ENCODE peak calls at places on chromosomes 16 and 17, in five cellular contexts. Z, N, O, K and Q are unnamed samples.
A peak's percentile ranks its signal among the peaks of the same experiment; 100 is the strongest.

GRCh38 chr16:3099395-3099731 is 269 bp upstream of the ZSCAN10 start:
- DNase-seq in K (no peak), Z (no peak), O (no peak), N (no peak), Q (no peak)

GRCh38 chr17:68732301-68732749 is 131.2 kb upstream of the FAM20A start:
- DNase-seq in N (no peak), Z (no peak), K (no peak), O (no peak), Q (no peak)

GRCh38 chr17:68182940-68183551 is 64.8 kb upstream of the AMZ2 start:
- DNase-seq in O (peak; percentile 38), Z (no peak), K (no peak), N (no peak), Q (peak; percentile 78)

GRCh38 chr16:14194706-14195105 is 123.6 kb downstream of the MRTFB start:
- DNase-seq in Z (no peak), K (no peak), O (no peak), N (no peak), Q (no peak)

GRCh38 chr16:1097800-1098199 is 1.8 kb upstream of the C1QTNF8 start:
- DNase-seq in K (no peak), Z (no peak), N (no peak), O (no peak), Q (no peak)

GRCh38 chr16:86928517-86929148 is 350.3 kb downstream of the FOXL1 start:
- DNase-seq in K (no peak), O (no peak), N (no peak), Z (no peak), Q (no peak)

GRCh38 chr16:3808308-3809063 is 72.0 kb downstream of the CREBBP start:
- DNase-seq in K (no peak), O (no peak), N (no peak), Z (no peak), Q (no peak)

GRCh38 chr17:14301279-14301760 is 439 bp downstream of the HS3ST3B1 start:
- DNase-seq in O (no peak), Z (no peak), N (peak; percentile 26), K (no peak), Q (no peak)

GRCh38 chr17:65690626-65691310 is 129.3 kb upstream of the AXIN2 start:
- DNase-seq in O (peak; percentile 95), N (no peak), Z (no peak), K (no peak), Q (no peak)

DNA sequence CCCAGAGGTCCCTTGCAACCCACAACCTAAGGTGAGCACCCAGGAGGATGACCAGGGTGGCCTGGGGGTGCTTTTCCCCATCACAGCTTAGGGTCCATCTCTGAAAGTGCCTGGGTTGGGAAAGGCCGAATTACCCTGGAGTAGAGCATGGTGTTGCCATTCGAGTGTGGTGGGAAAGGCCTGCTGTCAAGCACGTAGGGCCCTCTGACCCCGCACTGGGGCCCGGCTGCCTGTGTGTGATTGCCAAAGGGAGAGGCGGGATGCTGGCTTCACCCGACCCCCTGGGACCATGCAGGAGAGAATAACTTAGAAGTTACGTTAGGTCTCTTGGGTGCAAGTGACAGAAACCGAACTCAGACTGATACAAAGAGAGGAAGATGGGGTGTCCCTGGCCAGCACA is 27.7 kb upstream of the NDRG4 start:
- DNase-seq in Z (no peak), N (no peak), K (no peak), O (no peak), Q (no peak)
- TF ChIP-seq EZH2 in Z (no peak), N (no peak), K (no peak), O (no peak), Q (no peak)

GRCh38 chr16:25411376-25412081 is 153.9 kb upstream of the ZKSCAN2 start:
- DNase-seq in Z (no peak), N (no peak), O (no peak), K (no peak), Q (no peak)
- TF ChIP-seq RAD21 in Z (no peak), N (no peak), O (no peak), K (no peak), Q (no peak)

GRCh38 chr16:23182675-23183485 is at the start of gene SCNN1G:
- DNase-seq in Z (no peak), O (no peak), K (no peak), N (no peak), Q (no peak)
- TF ChIP-seq EZH2 in Z (peak; percentile 65), O (peak; percentile 90), K (no peak), N (no peak), Q (no peak)

DNA sequence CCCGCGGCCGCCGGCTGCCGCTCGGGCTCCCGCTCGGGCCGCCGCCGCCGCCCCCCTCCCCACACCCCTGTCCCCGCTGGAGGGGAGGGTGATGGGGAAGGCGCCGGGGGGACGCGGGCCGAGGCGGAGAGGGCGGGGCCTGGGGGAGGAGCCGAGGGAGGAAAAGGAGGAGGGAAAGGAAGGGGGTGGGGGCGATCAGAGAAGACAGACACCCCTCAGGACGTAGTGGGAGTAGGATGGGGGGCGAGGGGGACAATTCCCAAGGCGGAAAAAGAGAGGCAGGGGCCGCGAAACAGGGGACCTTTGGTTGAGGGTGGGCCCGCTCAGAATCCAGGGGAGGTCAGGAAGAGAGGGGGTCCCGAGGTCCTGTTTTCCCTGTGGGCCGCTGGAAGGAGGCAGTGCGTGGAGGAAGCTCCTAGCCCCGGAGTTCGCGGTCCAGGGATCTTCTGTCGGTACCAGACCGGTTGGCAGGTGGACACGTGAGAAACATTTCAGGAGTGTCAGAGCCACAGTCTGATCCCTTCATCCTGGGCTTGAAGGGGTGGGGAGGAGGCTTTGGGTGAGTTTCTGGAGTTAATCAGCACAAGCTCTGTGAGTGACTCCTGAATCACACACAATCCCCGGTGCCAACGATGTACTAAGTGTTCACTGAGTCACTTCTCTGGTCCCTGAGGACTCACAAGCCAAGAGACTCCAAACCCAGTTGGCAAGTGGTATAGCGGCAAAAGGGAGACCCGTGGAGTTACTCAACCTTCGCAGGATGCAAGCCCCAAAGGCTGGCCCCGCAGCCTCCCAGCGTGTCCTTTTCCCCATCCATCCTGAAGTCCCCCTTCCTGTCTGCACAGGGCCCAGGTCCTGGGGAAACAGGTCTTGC is at the start of gene XYLT1:
- DNase-seq in O (no peak), Z (peak; percentile 81), N (peak; percentile 45), K (no peak), Q (no peak)
- TF ChIP-seq RAD21 in O (no peak), Z (no peak), N (no peak), K (no peak), Q (no peak)

GRCh38 chr17:37490022-37490587 is 414 bp downstream of the DUSP14 start:
- DNase-seq in K (no peak), O (peak; percentile 52), N (no peak), Z (peak; percentile 83), Q (no peak)
- TF ChIP-seq EZH2 in K (no peak), O (no peak), N (no peak), Z (no peak), Q (no peak)